ENCODE peak calls at places on chromosomes 12 and 14, in nine cellular contexts. R is NT2/D1; G is stromal cell of bone marrow; S is stimulated activated CD8-positive, alpha-beta memory T cell treated with anti-CD3 and anti-CD28 coated beads, Interleukin-7, amount 100 ng/mL, for 4 hours; J is lower leg skin; H is NCI-H187; I is GM03348; Y is naive thymus-derived CD8-positive, alpha-beta T cell; K is stimulated activated CD4-positive, alpha-beta T cell treated with anti-CD3 and anti-CD28 coated beads, Interleukin-2, amount 100 ng/mL, for 24 hours. F is an unnamed sample.

GRCh38 chr12:53214221-53214620 is 7.2 kb upstream of the ITGB7 start:
- DNase-seq in R (no peak), G (no peak), S (no peak), J (no peak), H (no peak), I (no peak), Y (no peak), K (no peak), F (no peak)

GRCh38 chr14:71942904-71943694 is 10.9 kb downstream of the RGS6 start:
- DNase-seq in R (no peak), G (no peak), S (no peak), J (no peak), H (no peak), I (no peak), Y (no peak), K (no peak), F (no peak)

GRCh38 chr12:67921286-67921685 is 68.0 kb upstream of the IFNG-AS1 start:
- DNase-seq in R (no peak), G (peak), S (no peak), J (no peak), H (no peak), I (no peak), Y (no peak), K (no peak), F (no peak)

GRCh38 chr14:95515523-95516517 is 630 bp downstream of the SYNE3 start:
- DNase-seq in R (no peak), G (no peak), S (peak), J (peak), H (peak), I (peak), Y (peak), K (peak), F (peak)

GRCh38 chr12:88904705-88905104 is 324.4 kb upstream of the KITLG start:
- DNase-seq in R (no peak), G (no peak), S (no peak), J (no peak), H (no peak), I (no peak), Y (no peak), K (no peak), F (no peak)

GRCh38 chr14:81137316-81137715 is 83.4 kb downstream of the GTF2A1 start:
- DNase-seq in R (no peak), G (peak), S (no peak), J (no peak), H (no peak), I (peak), Y (no peak), K (no peak), F (no peak)

GRCh38 chr12:111369496-111370220 is 763 bp upstream of the PHETA1 start:
- DNase-seq in R (no peak), G (no peak), S (no peak), J (no peak), H (no peak), I (no peak), Y (no peak), K (no peak), F (no peak)

GRCh38 chr14:99187858-99188257 is 84.1 kb downstream of the BCL11B start:
- DNase-seq in R (no peak), G (no peak), S (no peak), J (no peak), H (no peak), I (no peak), Y (no peak), K (no peak), F (no peak)

GRCh38 chr12:41302979-41303403 is 114.9 kb downstream of the PDZRN4 start:
- DNase-seq in R (no peak), G (peak), S (no peak), J (no peak), H (peak), I (no peak), Y (no peak), K (no peak), F (no peak)

GRCh38 chr14:21040370-21040925 is 1.7 kb upstream of the RNASE7 start:
- DNase-seq in R (no peak), G (no peak), S (no peak), J (no peak), H (no peak), I (no peak), Y (no peak), K (no peak), F (no peak)

GRCh38 chr12:10012630-10013330 is 2.4 kb downstream of the CLEC12B start:
- DNase-seq in R (no peak), G (no peak), S (no peak), J (no peak), H (no peak), I (no peak), Y (no peak), K (no peak), F (no peak)

GRCh38 chr14:60974070-60974469 is 6.8 kb downstream of the TRMT5 start:
- DNase-seq in R (no peak), G (no peak), S (no peak), J (no peak), H (no peak), I (no peak), Y (no peak), K (no peak), F (no peak)

GRCh38 chr12:25151476-25151875 is 43.5 kb downstream of the DNAI7 start:
- DNase-seq in R (peak), G (peak), S (no peak), J (peak), H (no peak), I (peak), Y (no peak), K (no peak), F (no peak)

GRCh38 chr12:76871751-76872150 is 7.1 kb downstream of the CSRP2 start:
- DNase-seq in R (no peak), G (no peak), S (no peak), J (no peak), H (no peak), I (peak), Y (no peak), K (no peak), F (no peak)

GRCh38 chr12:67239061-67239460 is 30.1 kb upstream of the CAND1 start:
- DNase-seq in R (no peak), G (no peak), S (no peak), J (no peak), H (no peak), I (no peak), Y (no peak), K (no peak), F (no peak)

GRCh38 chr14:70886421-70887206 is 20.6 kb upstream of the PCNX1 start:
- DNase-seq in R (no peak), G (no peak), S (no peak), J (no peak), H (no peak), I (no peak), Y (peak), K (no peak), F (no peak)

GRCh38 chr12:79373896-79374499 is 316.8 kb downstream of the PAWR start:
- DNase-seq in R (peak), G (peak), S (no peak), J (no peak), H (no peak), I (peak), Y (no peak), K (no peak), F (peak)

GRCh38 chr14:55123101-55123500 is 6.0 kb upstream of the LGALS3 start:
- DNase-seq in R (no peak), G (peak), S (no peak), J (no peak), H (no peak), I (peak), Y (no peak), K (no peak), F (no peak)

GRCh38 chr12:16063728-16064127 is 152.6 kb downstream of the DERA start:
- DNase-seq in R (no peak), G (no peak), S (no peak), J (no peak), H (no peak), I (no peak), Y (no peak), K (no peak), F (no peak)

GRCh38 chr12:117513353-117513752 is 151.9 kb upstream of the NOS1 start:
- DNase-seq in R (no peak), G (no peak), S (no peak), J (no peak), H (no peak), I (no peak), Y (no peak), K (no peak), F (no peak)

GRCh38 chr12:65882504-65882903 is 58.2 kb downstream of the HMGA2 start:
- DNase-seq in R (no peak), G (no peak), S (no peak), J (no peak), H (no peak), I (no peak), Y (no peak), K (no peak), F (no peak)

GRCh38 chr12:5171701-5172100 is 128.0 kb downstream of the KCNA5 start:
- DNase-seq in R (peak), G (peak), S (no peak), J (no peak), H (no peak), I (peak), Y (no peak), K (no peak), F (no peak)

F was measured in GM12891.